ENCODE peak calls at places on chromosomes 1 and 21, in six cellular contexts. Y is H54, K is tibial nerve, I is right lobe of liver, C is lower leg skin, R is adrenal gland. O is an unnamed sample.

GRCh38 chr1:91349524-91349923 is 55.1 kb downstream of the HFM1 start:
- DNase-seq in Y (no peak), K (no peak), I (no peak), C (no peak), R (no peak), O (no peak)

GRCh38 chr1:62836856-62837540 is 53.1 kb downstream of the ATG4C start:
- DNase-seq in Y (no peak), K (no peak), I (no peak), C (no peak), R (no peak), O (no peak)

GRCh38 chr1:169584483-169585144 is 1.7 kb downstream of the F5 start:
- DNase-seq in Y (no peak), K (no peak), I (no peak), C (no peak), R (no peak), O (no peak)

GRCh38 chr1:145991799-145992412 is 4.5 kb downstream of the TXNIP start:
- DNase-seq in Y (no peak), K (no peak), I (no peak), C (peak; percentile 46), R (peak; percentile 50), O (no peak)

GRCh38 chr1:6316240-6317100 is 55.6 kb upstream of the GPR153 start:
- DNase-seq in Y (no peak), K (no peak), I (no peak), C (no peak), R (no peak), O (no peak)

GRCh38 chr1:29551123-29551522 is 314.8 kb downstream of the PTPRU start:
- DNase-seq in Y (no peak), K (no peak), I (no peak), C (peak; percentile 78), R (no peak), O (no peak)

GRCh38 chr1:33188572-33189275 is 6.9 kb upstream of the TRIM62 start:
- DNase-seq in Y (no peak), K (no peak), I (no peak), C (no peak), R (no peak), O (no peak)

GRCh38 chr1:218585565-218586184 is 240.5 kb downstream of the TGFB2 start:
- DNase-seq in Y (peak; percentile 72), K (no peak), I (no peak), C (no peak), R (peak; percentile 3), O (peak; percentile 12)

GRCh38 chr1:50774759-50775351 is 185.2 kb downstream of the FAF1 start:
- DNase-seq in Y (peak; percentile 1), K (no peak), I (no peak), C (no peak), R (peak; percentile 20), O (no peak)

GRCh38 chr1:202923533-202923932 is 3.5 kb downstream of the KLHL12 start:
- DNase-seq in Y (no peak), K (no peak), I (no peak), C (no peak), R (no peak), O (no peak)

GRCh38 chr1:213979751-213980605 is 7.8 kb upstream of the PROX1 start:
- DNase-seq in Y (no peak), K (no peak), I (no peak), C (no peak), R (no peak), O (no peak)

GRCh38 chr1:210360852-210361477 is 32.3 kb downstream of the HHAT start:
- DNase-seq in Y (peak; percentile 37), K (no peak), I (peak; percentile 77), C (peak; percentile 13), R (peak; percentile 38), O (no peak)

GRCh38 chr1:225685476-225686176 is 32.7 kb upstream of the ENAH start:
- DNase-seq in Y (no peak), K (no peak), I (no peak), C (peak; percentile 10), R (no peak), O (no peak)

GRCh38 chr1:21834094-21834493 is 22.0 kb downstream of the LDLRAD2 start:
- DNase-seq in Y (no peak), K (no peak), I (no peak), C (no peak), R (no peak), O (no peak)

GRCh38 chr1:215900684-215901083 is 333.6 kb downstream of the KCTD3 start:
- DNase-seq in Y (no peak), K (no peak), I (no peak), C (no peak), R (no peak), O (no peak)

GRCh38 chr21:25369524-25370300 is 237.6 kb downstream of the MRPL39 start:
- DNase-seq in Y (no peak), K (no peak), I (no peak), C (no peak), R (no peak), O (no peak)

GRCh38 chr21:25368531-25368930 is 238.8 kb downstream of the MRPL39 start:
- DNase-seq in Y (no peak), K (no peak), I (no peak), C (no peak), R (no peak), O (no peak)

GRCh38 chr21:25373126-25374082 is 233.9 kb downstream of the MRPL39 start:
- DNase-seq in Y (no peak), K (no peak), I (no peak), C (no peak), R (no peak), O (no peak)

GRCh38 chr21:25371831-25372434 is 235.3 kb downstream of the MRPL39 start:
- DNase-seq in Y (no peak), K (no peak), I (no peak), C (no peak), R (no peak), O (no peak)

DNA sequence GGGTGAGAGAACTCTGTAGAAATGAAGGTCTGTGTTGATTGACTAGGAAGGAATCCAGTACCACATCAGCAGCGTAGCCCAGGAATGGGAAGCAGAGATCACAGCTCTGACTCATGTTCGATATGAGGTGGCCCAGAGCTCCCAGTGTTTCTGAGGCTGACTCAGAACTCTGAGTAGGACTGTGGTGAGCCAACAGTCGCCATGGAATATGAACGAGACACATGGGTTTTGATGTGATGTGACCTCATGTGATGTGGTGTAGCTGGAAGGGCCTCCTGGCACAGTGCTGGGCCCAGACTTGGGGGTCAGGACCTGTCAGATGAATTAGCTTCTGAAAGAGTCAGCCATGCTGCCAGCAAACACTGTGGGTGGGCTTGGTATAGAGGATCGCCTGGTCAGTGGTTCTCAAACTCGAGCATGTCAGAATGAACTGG is 237.0 kb downstream of the MRPL39 start:
- DNase-seq in Y (peak; percentile 63), K (no peak), I (no peak), C (no peak), R (peak; percentile 44), O (no peak)
- TF ChIP-seq POLR2A in Y (no peak), K (no peak), I (no peak), C (no peak), R (no peak), O (no peak)

GRCh38 chr21:32569261-32570230 is 15.8 kb downstream of the TCP10L start:
- DNase-seq in Y (peak; percentile 84), K (peak; percentile 60), I (peak; percentile 81), C (peak; percentile 95), R (peak; percentile 82), O (peak; percentile 73)
- TF ChIP-seq POLR2A in Y (peak; percentile 58), K (no peak), I (no peak), C (no peak), R (peak; percentile 15), O (no peak)

DNA sequence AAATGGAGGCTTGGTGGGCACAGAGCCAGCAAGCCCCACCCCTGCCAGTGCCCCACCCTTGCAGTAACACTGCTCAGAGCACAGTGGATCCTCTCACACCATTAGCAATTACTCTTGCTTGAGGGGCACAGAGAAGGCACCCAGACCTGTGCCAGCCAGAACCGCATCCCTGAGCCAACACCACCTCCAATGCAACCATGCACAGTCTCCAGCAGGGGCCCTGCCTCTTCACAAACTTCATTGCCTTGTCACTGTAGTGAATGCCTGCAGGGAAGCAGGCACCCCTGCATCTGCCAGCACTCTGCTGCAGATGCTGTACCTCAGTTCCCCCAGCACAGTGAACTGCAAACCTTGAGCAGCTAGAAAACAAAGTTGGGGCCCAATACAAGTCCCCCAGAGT is 474.7 kb upstream of the BEND5 start:
- DNase-seq in Y (no peak), K (no peak), I (no peak), C (no peak), R (no peak), O (no peak)
- TF ChIP-seq POLR2A in Y (no peak), K (no peak), I (no peak), C (no peak), R (no peak), O (no peak)

GRCh38 chr1:59294423-59294822 is 2.5 kb upstream of the FGGY start:
- DNase-seq in Y (no peak), K (no peak), I (no peak), C (no peak), R (no peak), O (no peak)

GRCh38 chr1:59298178-59298583 is 1.3 kb downstream of the FGGY start:
- DNase-seq in Y (no peak), K (peak; percentile 50), I (peak; percentile 80), C (no peak), R (peak; percentile 38), O (peak; percentile 50)

GRCh38 chr1:59298710-59299346 is 1.9 kb downstream of the FGGY start:
- DNase-seq in Y (no peak), K (no peak), I (no peak), C (no peak), R (no peak), O (no peak)

GRCh38 chr1:59295603-59296002 is 1.3 kb upstream of the FGGY start:
- DNase-seq in Y (no peak), K (no peak), I (no peak), C (no peak), R (no peak), O (no peak)

DNA sequence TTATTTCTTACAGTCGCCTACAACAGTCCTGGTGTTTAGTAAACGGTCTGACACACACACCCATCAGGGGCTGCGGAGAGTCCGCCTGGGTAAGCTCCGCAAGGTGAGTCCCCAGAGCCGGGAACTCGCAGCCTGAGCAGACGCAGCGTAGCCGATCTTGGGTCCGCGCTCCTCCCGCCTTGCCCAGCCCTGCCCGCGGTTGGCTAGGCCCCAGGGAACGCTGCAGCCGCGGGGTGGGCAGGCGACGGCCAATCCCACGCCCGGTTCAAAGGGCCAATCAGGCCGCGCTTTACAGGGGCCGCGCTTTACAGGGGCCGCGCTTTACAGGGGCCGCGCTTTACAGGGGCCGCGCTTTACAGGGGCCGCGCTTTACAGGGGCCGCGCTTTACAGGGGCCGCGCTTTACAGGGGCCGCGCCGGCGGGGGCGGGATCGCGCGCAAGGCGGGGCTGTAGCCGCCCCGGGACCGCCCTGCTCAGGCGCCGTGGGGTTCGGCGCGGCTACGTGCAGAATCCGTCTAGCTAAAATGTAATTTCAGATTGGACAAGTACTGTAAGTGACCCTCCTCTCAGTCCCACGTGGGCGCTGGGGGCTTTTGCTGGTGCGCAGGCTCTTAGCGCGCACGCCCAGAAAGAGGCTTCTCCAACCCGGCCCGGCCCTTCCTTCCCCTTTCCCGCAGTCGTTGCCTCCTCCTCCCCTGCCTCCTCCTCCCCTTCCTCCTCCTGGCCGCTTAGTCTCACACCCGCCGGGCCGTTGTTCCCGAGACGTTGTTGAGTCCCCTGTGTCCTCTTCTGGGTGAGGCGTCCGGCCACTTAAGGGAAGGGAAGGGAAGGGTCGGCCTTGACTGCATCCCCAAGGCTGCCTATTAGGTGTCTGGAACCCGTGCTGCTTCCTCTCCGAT is at the start of gene FGGY:
- DNase-seq in Y (peak; percentile 90), K (peak; percentile 91), I (peak; percentile 99), C (peak; percentile 99), R (peak; percentile 98), O (peak; percentile 98)
- TF ChIP-seq POLR2A in Y (peak; percentile 90), K (peak; percentile 81), I (peak; percentile 89), C (peak; percentile 61), R (peak; percentile 94), O (peak; percentile 78)

O was measured in heart left ventricle.